ENCODE peak calls at places on chromosomes 12 and 14, in ten cellular contexts. Y is body of pancreas, B is stomach, D is lower leg skin, C is AG09309, I is brain microvascular endothelial cell, J is tibial artery, V is fibroblast of pulmonary artery, R is foreskin fibroblast, F is Panc1. T is an unnamed sample.

GRCh38 chr12:3712209-3712992 is 40.5 kb downstream of the CRACR2A start:
- DNase-seq in Y (no peak), B (no peak), D (no peak), C (no peak), I (no peak), J (no peak), V (no peak), R (no peak), F (no peak), T (no peak)

GRCh38 chr14:65156568-65157366 is 54.5 kb upstream of the MAX start:
- DNase-seq in Y (no peak), B (no peak), D (peak), C (peak), I (peak), J (peak), V (peak), R (peak), F (no peak), T (peak)

GRCh38 chr12:2636741-2637140 is 158.0 kb upstream of the FKBP4 start:
- DNase-seq in Y (no peak), B (no peak), D (no peak), C (no peak), I (no peak), J (no peak), V (no peak), R (no peak), F (no peak), T (no peak)

GRCh38 chr14:99402283-99402648 is 78.4 kb downstream of the SETD3 start:
- DNase-seq in Y (no peak), B (no peak), D (no peak), C (no peak), I (no peak), J (no peak), V (no peak), R (no peak), F (no peak), T (no peak)

GRCh38 chr12:88510841-88511240 is 69.4 kb downstream of the KITLG start:
- DNase-seq in Y (no peak), B (no peak), D (no peak), C (no peak), I (no peak), J (no peak), V (no peak), R (no peak), F (no peak), T (no peak)

GRCh38 chr14:22882529-22883190 is 362 bp upstream of the REM2 start:
- DNase-seq in Y (peak), B (peak), D (no peak), C (no peak), I (peak), J (no peak), V (peak), R (peak), F (no peak), T (peak)

GRCh38 chr12:95147836-95148235 is 69.4 kb downstream of the FGD6 start:
- DNase-seq in Y (no peak), B (no peak), D (no peak), C (no peak), I (no peak), J (no peak), V (no peak), R (no peak), F (no peak), T (no peak)

GRCh38 chr12:19574606-19575005 is 135.3 kb downstream of the AEBP2 start:
- DNase-seq in Y (no peak), B (no peak), D (no peak), C (no peak), I (no peak), J (no peak), V (no peak), R (no peak), F (no peak), T (no peak)

GRCh38 chr14:50906326-50906725 is 34.5 kb downstream of the ABHD12B start:
- DNase-seq in Y (no peak), B (no peak), D (no peak), C (no peak), I (no peak), J (no peak), V (no peak), R (no peak), F (no peak), T (no peak)

GRCh38 chr12:109744026-109744425 is 30.4 kb downstream of the FAM222A start:
- DNase-seq in Y (peak), B (peak), D (no peak), C (no peak), I (no peak), J (peak), V (no peak), R (no peak), F (no peak), T (peak)

DNA sequence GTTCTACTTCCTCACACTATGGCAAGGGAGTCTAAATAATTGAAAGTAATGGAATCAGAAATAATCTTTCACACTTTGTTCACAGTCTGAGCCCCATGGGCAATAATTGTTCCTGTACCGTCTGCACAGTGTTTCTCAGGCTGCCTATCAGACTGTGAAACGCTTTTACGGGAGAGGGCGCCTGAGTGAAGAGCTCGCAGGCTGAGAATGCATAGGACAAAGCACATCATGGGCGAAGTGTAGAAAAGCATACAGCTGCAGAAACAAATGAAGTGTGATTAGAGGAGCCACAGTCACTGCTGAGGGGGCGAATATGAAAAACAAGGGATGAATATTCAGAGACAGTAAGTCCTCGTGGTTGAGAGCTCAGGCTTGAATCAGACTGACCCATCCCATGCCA is 438.3 kb upstream of the DCN start:
- DNase-seq in Y (no peak), B (no peak), D (no peak), C (no peak), I (no peak), J (no peak), V (peak), R (peak), F (no peak), T (no peak)
- TF ChIP-seq CTCF in Y (no peak), B (no peak), D (no peak), C (no peak), I (peak), J (no peak), V (peak), R (no peak), F (peak), T (no peak)

GRCh38 chr12:120234643-120235368 is 30.7 kb downstream of the PXN start:
- DNase-seq in Y (peak), B (peak), D (peak), C (peak), I (peak), J (peak), V (peak), R (peak), F (peak), T (peak)
- TF ChIP-seq CTCF in Y (peak), B (no peak), D (no peak), C (peak), I (peak), J (peak), V (peak), R (peak), F (peak), T (peak)

DNA sequence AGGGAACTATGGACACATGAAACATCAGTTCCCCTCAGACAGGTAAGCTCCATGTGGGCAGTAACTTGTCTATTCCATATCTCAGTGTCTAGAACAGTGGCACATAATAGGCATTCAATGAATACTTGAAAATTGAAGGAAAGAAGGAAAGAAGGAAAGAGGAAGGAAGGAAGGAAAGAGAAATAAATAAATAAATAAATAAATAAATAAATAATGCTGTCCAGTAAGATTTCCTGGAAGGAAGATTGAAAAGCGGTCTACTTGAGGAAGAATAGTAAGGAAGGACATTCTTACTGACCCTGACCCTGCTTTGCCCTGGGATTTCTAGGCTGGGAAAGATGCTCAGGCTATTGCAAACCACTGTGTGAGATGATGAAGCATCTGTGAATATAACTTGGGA is 91.5 kb downstream of the PTPRR start:
- DNase-seq in Y (no peak), B (no peak), D (no peak), C (no peak), I (no peak), J (no peak), V (no peak), R (no peak), F (no peak), T (no peak)
- TF ChIP-seq CTCF in Y (no peak), B (no peak), D (no peak), C (no peak), I (no peak), J (no peak), V (no peak), R (no peak), F (no peak), T (no peak)

DNA sequence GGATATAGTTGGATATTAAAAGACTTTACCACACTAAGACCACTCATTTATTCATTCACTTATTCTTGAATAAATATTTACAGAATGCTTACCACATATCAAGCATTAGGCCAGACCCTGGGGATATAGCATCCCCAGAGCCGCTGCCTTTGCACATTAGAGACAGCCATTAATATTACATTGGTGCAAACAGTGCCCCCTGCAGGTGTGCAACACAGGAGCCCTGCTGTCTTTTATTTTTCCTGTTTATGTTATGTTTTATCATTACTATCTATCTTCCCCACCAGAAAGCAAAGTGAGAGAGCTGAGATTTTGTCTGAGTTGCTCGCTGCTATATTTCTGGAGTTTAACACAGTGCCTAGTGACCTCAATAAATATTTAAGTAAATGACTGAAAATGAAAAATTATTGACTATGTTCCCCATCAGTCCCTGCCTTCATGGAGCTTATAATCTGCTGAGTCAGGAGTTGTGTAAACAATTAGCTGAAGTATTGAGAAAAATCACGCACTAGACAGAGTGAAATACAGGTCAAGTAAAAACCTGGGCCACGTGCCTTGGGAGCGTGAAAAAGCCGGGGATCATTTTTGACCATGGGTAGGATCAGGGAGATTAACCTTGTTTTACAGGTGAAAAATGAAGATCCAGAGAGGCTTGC is 301.6 kb downstream of the PCNX1 start:
- DNase-seq in Y (no peak), B (no peak), D (no peak), C (no peak), I (no peak), J (no peak), V (no peak), R (no peak), F (no peak), T (no peak)
- TF ChIP-seq CTCF in Y (no peak), B (no peak), D (no peak), C (no peak), I (peak), J (no peak), V (peak), R (no peak), F (peak), T (no peak)

GRCh38 chr12:75725505-75726120 is 214.2 kb upstream of the KRR1 start:
- DNase-seq in Y (no peak), B (no peak), D (no peak), C (no peak), I (peak), J (no peak), V (peak), R (peak), F (no peak), T (no peak)
- TF ChIP-seq CTCF in Y (no peak), B (no peak), D (no peak), C (peak), I (peak), J (no peak), V (peak), R (no peak), F (peak), T (no peak)

GRCh38 chr12:52508211-52508610 is 12.0 kb downstream of the KRT5 start:
- DNase-seq in Y (no peak), B (no peak), D (peak), C (no peak), I (no peak), J (no peak), V (no peak), R (no peak), F (no peak), T (no peak)

GRCh38 chr12:52501490-52501889 is 8.4 kb upstream of the KRT6A start:
- DNase-seq in Y (no peak), B (no peak), D (no peak), C (no peak), I (no peak), J (no peak), V (no peak), R (no peak), F (no peak), T (no peak)

DNA sequence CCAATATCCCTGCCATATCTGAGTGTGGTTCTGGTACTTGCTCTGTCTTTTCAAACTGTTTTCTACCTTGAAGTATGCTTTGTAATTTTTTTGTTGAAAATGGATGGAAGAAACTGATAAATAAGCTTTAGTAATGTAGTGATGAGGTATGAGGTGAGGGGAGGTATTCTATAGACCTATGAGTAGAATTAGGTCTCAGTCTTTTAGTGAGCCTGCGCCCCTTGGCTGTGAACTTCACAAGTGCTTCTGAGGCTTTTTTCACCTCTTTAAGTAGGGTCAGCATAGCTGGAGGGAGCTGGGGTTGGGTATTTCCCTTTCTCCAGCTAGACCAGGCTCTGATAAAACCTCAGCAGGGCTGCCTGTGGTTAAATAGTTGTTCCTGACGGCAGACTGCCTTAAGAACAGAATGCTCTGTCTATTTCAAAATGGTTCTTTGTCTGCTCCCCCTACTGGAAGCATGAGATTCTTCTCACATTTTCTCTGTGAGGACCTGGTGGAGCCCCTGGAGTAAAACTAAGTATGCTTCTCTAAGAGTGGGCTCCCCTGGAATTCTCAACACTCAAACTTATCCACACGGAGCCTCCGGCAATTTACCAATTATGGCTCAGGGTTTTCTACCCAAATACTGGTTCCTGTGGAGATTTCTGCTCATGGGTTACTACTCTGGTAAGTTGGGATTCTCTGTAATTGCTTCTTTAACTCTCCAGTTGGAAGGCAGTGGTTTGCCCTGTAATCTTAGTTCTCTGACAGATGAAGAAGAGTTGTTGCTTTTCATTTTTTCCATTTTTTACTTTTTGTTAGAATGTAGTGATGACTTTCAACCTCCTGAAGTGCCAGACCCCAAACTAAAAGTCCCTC is 13.1 kb downstream of the KRT5 start:
- DNase-seq in Y (no peak), B (no peak), D (peak), C (peak), I (peak), J (no peak), V (peak), R (peak), F (peak), T (no peak)
- TF ChIP-seq CTCF in Y (peak), B (no peak), D (no peak), C (peak), I (peak), J (peak), V (peak), R (peak), F (peak), T (peak)